ENCODE peak calls at places on chromosomes 12 and 14, in five cellular contexts. S is neural progenitor cell, I is fibroblast of lung, W is osteoblast, O is mammary epithelial cell. T is an unnamed sample. For H3K4me1 and H3K79me2, the result is how much of the 10 kb centered on the place peaks cover.

GRCh38 chr12:105935981-105936380 is 202.8 kb downstream of the NUAK1 start:
- DNase-seq in I (peak), W (peak), S (no peak), O (peak), T (peak)

GRCh38 chr12:107415834-107416233 is 269.8 kb upstream of the PWP1 start:
- DNase-seq in O (peak), W (peak), I (no peak), S (no peak), T (peak)

GRCh38 chr14:92690171-92691011 is 58.0 kb downstream of the LGMN start:
- DNase-seq in I (peak), W (peak), S (no peak), O (peak), T (peak)

GRCh38 chr14:68966872-68967301 is 12.2 kb downstream of the ACTN1 start:
- DNase-seq in W (no peak), I (peak), O (no peak), S (no peak), T (no peak)

GRCh38 chr12:51011960-51012359 is 14.2 kb downstream of the SLC11A2 start:
- DNase-seq in I (no peak), O (no peak), W (peak), S (peak), T (no peak)

GRCh38 chr14:45426685-45427282 is 173.8 kb upstream of the MIS18BP1 start:
- DNase-seq in S (peak), I (peak), O (peak), W (peak), T (peak)

GRCh38 chr12:59973515-59973914 is 377.7 kb downstream of the SLC16A7 start:
- DNase-seq in W (no peak), S (no peak), O (peak), I (peak), T (peak)

GRCh38 chr12:108637222-108637621 is 3.5 kb upstream of the SELPLG start:
- DNase-seq in S (no peak), W (no peak), I (no peak), O (no peak), T (no peak)

GRCh38 chr12:39236994-39237393 is 205.9 kb downstream of the KIF21A start:
- DNase-seq in I (peak), S (no peak), W (no peak), O (peak), T (peak)

GRCh38 chr12:62466018-62466595 is 519 bp upstream of the MON2 start:
- DNase-seq in S (peak), W (peak), O (peak), I (peak), T (peak)

GRCh38 chr12:94100990-94101901 is 47.1 kb upstream of the PLXNC1 start:
- DNase-seq in I (peak), S (peak), O (peak), W (peak), T (peak)

GRCh38 chr12:94099191-94099983 is 49.0 kb upstream of the PLXNC1 start:
- DNase-seq in S (no peak), W (peak), I (peak), O (peak), T (peak)

GRCh38 chr12:94100254-94100653 is 48.1 kb upstream of the PLXNC1 start:
- DNase-seq in I (peak), W (peak), S (no peak), O (peak), T (peak)

GRCh38 chr12:94103986-94104385 is 44.4 kb upstream of the PLXNC1 start:
- DNase-seq in I (no peak), W (no peak), S (no peak), O (peak), T (no peak)

GRCh38 chr12:94101902-94102660 is 46.3 kb upstream of the PLXNC1 start:
- DNase-seq in I (peak), O (peak), W (peak), S (peak), T (peak)
- H3K4me2 ChIP-seq in I (peak), O (peak), W (peak), S (peak), T (peak)

DNA sequence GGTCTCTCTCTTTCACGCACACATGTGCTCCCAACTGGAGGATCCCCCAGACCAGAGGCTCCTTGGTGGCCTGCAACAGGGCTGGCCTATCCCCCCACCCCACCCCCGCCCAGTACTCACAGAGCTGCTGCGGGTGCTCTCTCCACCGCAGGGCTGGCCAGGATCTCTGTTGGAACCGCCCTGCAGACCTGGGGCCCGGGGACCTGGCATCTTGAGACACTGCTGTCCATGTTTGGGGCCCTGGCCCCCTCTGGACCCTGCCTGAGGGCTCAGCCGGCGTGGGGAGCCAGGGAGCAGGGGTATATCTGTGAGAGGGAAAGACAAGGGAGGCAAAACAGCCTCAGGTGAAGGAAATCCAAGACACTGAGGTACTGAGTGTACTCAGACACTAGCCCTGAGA is 22.6 kb downstream of the ANO2 start:
- DNase-seq in I (no peak), S (no peak), W (no peak), O (no peak), T (no peak)
- H3K4me1 ChIP-seq in I (under half), S (under half), W (under half), O (under half), T (under half)

DNA sequence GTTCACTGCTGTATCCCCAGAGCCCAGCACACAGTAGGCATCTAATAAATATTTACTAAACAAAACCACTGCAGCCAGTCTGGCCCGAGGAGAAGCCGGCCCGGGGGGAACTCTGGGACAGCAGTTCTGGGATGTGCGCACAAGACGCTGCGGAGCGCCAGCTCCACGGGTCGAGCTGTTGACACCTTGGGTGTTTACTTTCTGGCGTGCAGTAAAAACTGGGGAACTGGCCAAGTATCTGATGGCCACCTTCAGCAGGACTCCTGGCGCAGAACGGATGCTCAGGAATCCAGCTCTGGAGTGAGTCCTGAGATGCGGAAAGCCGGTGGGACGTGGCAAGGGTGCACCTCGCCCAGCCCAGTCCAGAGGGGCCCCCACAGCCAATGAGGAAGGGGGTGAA is 65.6 kb downstream of the NCOR2 start:
- DNase-seq in S (no peak), O (no peak), I (no peak), W (no peak), T (no peak)
- H3K79me2 ChIP-seq in S (half or more), O (half or more), I (under half), W (half or more), T (half or more)

DNA sequence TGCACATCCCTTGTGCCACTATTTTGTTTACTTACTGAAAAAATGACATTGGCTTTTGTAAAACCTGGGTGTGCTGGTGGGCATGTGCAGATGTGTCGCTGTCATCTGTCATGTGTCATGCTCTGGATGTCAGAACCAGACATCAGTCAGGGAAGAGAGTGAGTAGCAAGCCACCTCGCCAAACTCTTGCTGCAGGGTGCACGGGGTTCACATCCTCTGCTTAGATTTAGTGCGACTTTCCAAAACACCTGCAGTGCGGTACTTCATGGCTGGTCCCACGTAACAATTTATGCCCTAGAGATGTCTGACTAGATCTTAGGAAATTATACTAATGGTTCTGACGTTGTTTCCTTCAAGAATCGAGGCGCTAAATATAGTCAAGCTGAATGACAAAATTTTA is 106.7 kb downstream of the CRADD start:
- DNase-seq in I (no peak), S (no peak), O (no peak), W (no peak), T (no peak)
- H3K4me2 ChIP-seq in I (no peak), S (no peak), O (no peak), W (peak), T (peak)

T was measured in astrocyte.